ENCODE peak calls at places on chromosomes 2 and 18, in seven cellular contexts. One of them, this sample, is unnamed.

GRCh38 chr18:76382265-76382664 is 112.8 kb downstream of the ZNF516 start:
- DNase-seq in HepG2: no peak
- DNase-seq in CD8-positive, alpha-beta T cell: no peak
- DNase-seq in cardiac muscle cell: no peak
- DNase-seq in right lobe of liver: no peak
- DNase-seq in fibroblast of pulmonary artery: no peak
- DNase-seq in endodermal cell: no peak
- DNase-seq in this sample: no peak

GRCh38 chr2:37466533-37467230 is 122.3 kb downstream of the QPCT start:
- DNase-seq in HepG2: no peak
- DNase-seq in CD8-positive, alpha-beta T cell: no peak
- DNase-seq in cardiac muscle cell: peak
- DNase-seq in right lobe of liver: no peak
- DNase-seq in fibroblast of pulmonary artery: peak
- DNase-seq in endodermal cell: no peak
- DNase-seq in this sample: no peak

GRCh38 chr18:74631242-74632087 is 33.8 kb downstream of the ZNF407 start:
- DNase-seq in HepG2: no peak
- DNase-seq in CD8-positive, alpha-beta T cell: peak
- DNase-seq in cardiac muscle cell: peak
- DNase-seq in right lobe of liver: no peak
- DNase-seq in fibroblast of pulmonary artery: peak
- DNase-seq in endodermal cell: no peak
- DNase-seq in this sample: no peak

GRCh38 chr2:113799375-113799774 is 42.9 kb upstream of the SLC35F5 start:
- DNase-seq in HepG2: no peak
- DNase-seq in CD8-positive, alpha-beta T cell: no peak
- DNase-seq in cardiac muscle cell: no peak
- DNase-seq in right lobe of liver: no peak
- DNase-seq in fibroblast of pulmonary artery: no peak
- DNase-seq in endodermal cell: no peak
- DNase-seq in this sample: no peak

GRCh38 chr2:31810200-31810917 is 200.4 kb downstream of the MEMO1 start:
- DNase-seq in HepG2: no peak
- DNase-seq in CD8-positive, alpha-beta T cell: no peak
- DNase-seq in cardiac muscle cell: no peak
- DNase-seq in right lobe of liver: no peak
- DNase-seq in fibroblast of pulmonary artery: no peak
- DNase-seq in endodermal cell: no peak
- DNase-seq in this sample: no peak

GRCh38 chr2:181239400-181239799 is 217.8 kb upstream of the ITGA4 start:
- DNase-seq in HepG2: peak
- DNase-seq in CD8-positive, alpha-beta T cell: no peak
- DNase-seq in cardiac muscle cell: no peak
- DNase-seq in right lobe of liver: no peak
- DNase-seq in fibroblast of pulmonary artery: peak
- DNase-seq in endodermal cell: peak
- DNase-seq in this sample: peak

GRCh38 chr18:66168834-66169233 is 418.0 kb downstream of the CDH7 start:
- DNase-seq in HepG2: no peak
- DNase-seq in CD8-positive, alpha-beta T cell: no peak
- DNase-seq in cardiac muscle cell: no peak
- DNase-seq in right lobe of liver: no peak
- DNase-seq in fibroblast of pulmonary artery: no peak
- DNase-seq in endodermal cell: no peak
- DNase-seq in this sample: no peak

GRCh38 chr2:169010180-169010579 is 20.9 kb downstream of the ABCB11 start:
- DNase-seq in HepG2: no peak
- DNase-seq in CD8-positive, alpha-beta T cell: no peak
- DNase-seq in cardiac muscle cell: peak
- DNase-seq in right lobe of liver: no peak
- DNase-seq in fibroblast of pulmonary artery: no peak
- DNase-seq in endodermal cell: no peak
- DNase-seq in this sample: no peak

GRCh38 chr2:113858764-113859163 is 31.1 kb upstream of the ACTR3 start:
- DNase-seq in HepG2: no peak
- DNase-seq in CD8-positive, alpha-beta T cell: no peak
- DNase-seq in cardiac muscle cell: peak
- DNase-seq in right lobe of liver: no peak
- DNase-seq in fibroblast of pulmonary artery: peak
- DNase-seq in endodermal cell: no peak
- DNase-seq in this sample: no peak

GRCh38 chr2:190446750-190447516 is 38.8 kb downstream of the MFSD6 start:
- DNase-seq in HepG2: no peak
- DNase-seq in CD8-positive, alpha-beta T cell: no peak
- DNase-seq in cardiac muscle cell: no peak
- DNase-seq in right lobe of liver: no peak
- DNase-seq in fibroblast of pulmonary artery: no peak
- DNase-seq in endodermal cell: no peak
- DNase-seq in this sample: no peak

GRCh38 chr2:40487592-40487991 is 35.7 kb upstream of the SLC8A1 start:
- DNase-seq in HepG2: no peak
- DNase-seq in CD8-positive, alpha-beta T cell: no peak
- DNase-seq in cardiac muscle cell: peak
- DNase-seq in right lobe of liver: no peak
- DNase-seq in fibroblast of pulmonary artery: peak
- DNase-seq in endodermal cell: no peak
- DNase-seq in this sample: no peak

GRCh38 chr2:215736653-215737290 is 276.6 kb downstream of the MREG start:
- DNase-seq in HepG2: peak
- DNase-seq in CD8-positive, alpha-beta T cell: no peak
- DNase-seq in cardiac muscle cell: peak
- DNase-seq in right lobe of liver: no peak
- DNase-seq in fibroblast of pulmonary artery: peak
- DNase-seq in endodermal cell: peak
- DNase-seq in this sample: no peak

GRCh38 chr2:172088245-172089004 is 3.1 kb downstream of the DLX1 start:
- DNase-seq in HepG2: no peak
- DNase-seq in CD8-positive, alpha-beta T cell: no peak
- DNase-seq in cardiac muscle cell: no peak
- DNase-seq in right lobe of liver: no peak
- DNase-seq in fibroblast of pulmonary artery: no peak
- DNase-seq in endodermal cell: peak
- DNase-seq in this sample: no peak

GRCh38 chr18:60027397-60027796 is 127.6 kb downstream of the PMAIP1 start:
- DNase-seq in HepG2: peak
- DNase-seq in CD8-positive, alpha-beta T cell: no peak
- DNase-seq in cardiac muscle cell: no peak
- DNase-seq in right lobe of liver: no peak
- DNase-seq in fibroblast of pulmonary artery: no peak
- DNase-seq in endodermal cell: no peak
- DNase-seq in this sample: no peak

GRCh38 chr2:213275265-213275664 is 9.0 kb upstream of the SPAG16 start:
- DNase-seq in HepG2: no peak
- DNase-seq in CD8-positive, alpha-beta T cell: no peak
- DNase-seq in cardiac muscle cell: no peak
- DNase-seq in right lobe of liver: no peak
- DNase-seq in fibroblast of pulmonary artery: no peak
- DNase-seq in endodermal cell: no peak
- DNase-seq in this sample: no peak

GRCh38 chr2:202069189-202070050 is 3.6 kb upstream of the KIAA2012 start:
- DNase-seq in HepG2: no peak
- DNase-seq in CD8-positive, alpha-beta T cell: no peak
- DNase-seq in cardiac muscle cell: no peak
- DNase-seq in right lobe of liver: no peak
- DNase-seq in fibroblast of pulmonary artery: no peak
- DNase-seq in endodermal cell: no peak
- DNase-seq in this sample: no peak

GRCh38 chr2:202918860-202919259 is 6.8 kb downstream of the CARF start:
- DNase-seq in HepG2: no peak
- DNase-seq in CD8-positive, alpha-beta T cell: no peak
- DNase-seq in cardiac muscle cell: no peak
- DNase-seq in right lobe of liver: no peak
- DNase-seq in fibroblast of pulmonary artery: no peak
- DNase-seq in endodermal cell: no peak
- DNase-seq in this sample: no peak

GRCh38 chr2:157874997-157875719 is 972 bp downstream of the ACVR1 start:
- DNase-seq in HepG2: no peak
- DNase-seq in CD8-positive, alpha-beta T cell: peak
- DNase-seq in cardiac muscle cell: peak
- DNase-seq in right lobe of liver: peak
- DNase-seq in fibroblast of pulmonary artery: peak
- DNase-seq in endodermal cell: peak
- DNase-seq in this sample: no peak

GRCh38 chr2:236908456-236909388 is 177.0 kb upstream of the COPS8 start:
- DNase-seq in HepG2: no peak
- DNase-seq in CD8-positive, alpha-beta T cell: no peak
- DNase-seq in cardiac muscle cell: no peak
- DNase-seq in right lobe of liver: no peak
- DNase-seq in fibroblast of pulmonary artery: no peak
- DNase-seq in endodermal cell: no peak
- DNase-seq in this sample: no peak

GRCh38 chr2:181683518-181684453 is 3.5 kb upstream of the NEUROD1 start:
- DNase-seq in HepG2: no peak
- DNase-seq in CD8-positive, alpha-beta T cell: no peak
- DNase-seq in cardiac muscle cell: peak
- DNase-seq in right lobe of liver: no peak
- DNase-seq in fibroblast of pulmonary artery: peak
- DNase-seq in endodermal cell: peak
- DNase-seq in this sample: no peak

GRCh38 chr2:144592500-144593256 is 72.8 kb upstream of the ZEB2 start:
- DNase-seq in HepG2: no peak
- DNase-seq in CD8-positive, alpha-beta T cell: no peak
- DNase-seq in cardiac muscle cell: no peak
- DNase-seq in right lobe of liver: no peak
- DNase-seq in fibroblast of pulmonary artery: no peak
- DNase-seq in endodermal cell: no peak
- DNase-seq in this sample: no peak

GRCh38 chr2:69750246-69750645 is 8.3 kb downstream of the ANXA4 start:
- DNase-seq in HepG2: no peak
- DNase-seq in CD8-positive, alpha-beta T cell: no peak
- DNase-seq in cardiac muscle cell: no peak
- DNase-seq in right lobe of liver: no peak
- DNase-seq in fibroblast of pulmonary artery: no peak
- DNase-seq in endodermal cell: no peak
- DNase-seq in this sample: no peak

GRCh38 chr2:69754633-69755032 is 12.7 kb downstream of the ANXA4 start:
- DNase-seq in HepG2: no peak
- DNase-seq in CD8-positive, alpha-beta T cell: no peak
- DNase-seq in cardiac muscle cell: no peak
- DNase-seq in right lobe of liver: no peak
- DNase-seq in fibroblast of pulmonary artery: no peak
- DNase-seq in endodermal cell: no peak
- DNase-seq in this sample: no peak

GRCh38 chr2:69755862-69756467 is 14.0 kb downstream of the ANXA4 start:
- DNase-seq in HepG2: peak
- DNase-seq in CD8-positive, alpha-beta T cell: no peak
- DNase-seq in cardiac muscle cell: peak
- DNase-seq in right lobe of liver: no peak
- DNase-seq in fibroblast of pulmonary artery: peak
- DNase-seq in endodermal cell: no peak
- DNase-seq in this sample: no peak

DNA sequence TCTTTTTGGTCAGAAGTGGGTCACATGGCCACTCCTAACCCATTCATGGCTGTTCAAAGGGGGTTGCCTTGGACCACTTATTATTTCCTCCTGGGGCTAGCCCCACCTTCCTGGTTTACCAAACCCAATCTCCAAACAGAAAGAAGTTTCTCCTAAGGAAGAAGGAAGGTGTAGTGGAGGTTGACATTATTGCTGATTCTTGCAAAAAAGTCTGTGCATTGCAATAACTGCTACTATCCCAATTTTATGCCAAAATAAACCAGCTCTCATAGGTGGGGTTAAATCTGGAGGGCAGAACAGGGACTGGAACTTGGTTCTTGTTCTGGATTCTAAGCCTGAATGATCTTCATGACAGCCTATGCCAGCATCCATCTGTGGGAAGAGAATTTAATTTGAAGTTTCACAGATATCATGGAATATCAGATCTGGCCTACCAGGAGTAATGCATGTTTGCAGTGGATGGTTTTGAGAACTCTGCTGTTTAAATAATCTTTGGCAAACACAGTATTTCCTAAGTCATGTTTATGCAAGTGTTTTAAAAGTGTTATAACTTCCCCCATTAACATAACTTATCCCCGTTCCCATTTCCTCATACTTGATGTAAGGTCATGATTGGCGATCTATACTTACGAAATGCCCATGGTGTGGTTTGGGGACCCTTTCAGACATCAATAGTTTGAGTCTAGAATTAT is 11.9 kb downstream of the ANXA4 start:
- DNase-seq in HepG2: no peak
- DNase-seq in CD8-positive, alpha-beta T cell: no peak
- DNase-seq in cardiac muscle cell: no peak
- DNase-seq in right lobe of liver: no peak
- DNase-seq in fibroblast of pulmonary artery: no peak
- DNase-seq in endodermal cell: no peak
- DNase-seq in this sample: no peak
- H3K4me3 ChIP-seq in HepG2: no peak
- H3K4me3 ChIP-seq in CD8-positive, alpha-beta T cell: no peak
- H3K4me3 ChIP-seq in cardiac muscle cell: no peak
- H3K4me3 ChIP-seq in right lobe of liver: no peak
- H3K4me3 ChIP-seq in fibroblast of pulmonary artery: no peak
- H3K4me3 ChIP-seq in endodermal cell: no peak
- H3K4me3 ChIP-seq in this sample: no peak

GRCh38 chr18:24271381-24272331 is 126.0 kb downstream of the OSBPL1A start:
- DNase-seq in HepG2: peak
- DNase-seq in CD8-positive, alpha-beta T cell: no peak
- DNase-seq in cardiac muscle cell: peak
- DNase-seq in right lobe of liver: peak
- DNase-seq in fibroblast of pulmonary artery: peak
- DNase-seq in endodermal cell: peak
- DNase-seq in this sample: peak
- TF ChIP-seq CTCF in HepG2: no peak
- TF ChIP-seq CTCF in CD8-positive, alpha-beta T cell: no peak
- TF ChIP-seq CTCF in cardiac muscle cell: peak
- TF ChIP-seq CTCF in right lobe of liver: peak
- TF ChIP-seq CTCF in fibroblast of pulmonary artery: peak
- TF ChIP-seq CTCF in endodermal cell: peak
- TF ChIP-seq CTCF in this sample: no peak

GRCh38 chr2:132609101-132609890 is 60.7 kb downstream of the LYPD1 start:
- DNase-seq in HepG2: no peak
- DNase-seq in CD8-positive, alpha-beta T cell: no peak
- DNase-seq in cardiac muscle cell: no peak
- DNase-seq in right lobe of liver: no peak
- DNase-seq in fibroblast of pulmonary artery: no peak
- DNase-seq in endodermal cell: peak
- DNase-seq in this sample: no peak
- H3K4me3 ChIP-seq in HepG2: no peak
- H3K4me3 ChIP-seq in CD8-positive, alpha-beta T cell: no peak
- H3K4me3 ChIP-seq in cardiac muscle cell: no peak
- H3K4me3 ChIP-seq in right lobe of liver: no peak
- H3K4me3 ChIP-seq in fibroblast of pulmonary artery: no peak
- H3K4me3 ChIP-seq in endodermal cell: no peak
- H3K4me3 ChIP-seq in this sample: no peak

DNA sequence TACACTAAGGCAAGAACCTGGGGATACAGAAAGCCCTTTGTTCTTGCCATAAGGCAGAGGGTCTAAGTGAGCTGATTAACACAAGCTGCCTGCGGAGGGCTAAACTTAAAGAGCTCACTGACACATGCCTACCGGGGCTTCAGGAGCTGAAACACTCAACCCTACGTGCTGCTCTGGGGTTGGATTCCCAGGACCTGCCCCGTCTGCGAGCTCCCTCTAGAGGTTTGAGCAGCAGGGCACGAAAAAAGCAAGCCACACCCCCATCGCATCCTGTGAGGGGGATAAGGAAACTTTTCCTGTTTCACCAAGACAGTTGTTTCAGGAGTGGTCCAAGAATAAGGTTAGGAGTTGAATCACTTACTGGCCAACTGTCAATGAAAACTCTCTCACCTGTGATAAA is 562.1 kb downstream of the TMX3 start:
- DNase-seq in HepG2: peak
- DNase-seq in CD8-positive, alpha-beta T cell: no peak
- DNase-seq in cardiac muscle cell: no peak
- DNase-seq in right lobe of liver: no peak
- DNase-seq in fibroblast of pulmonary artery: no peak
- DNase-seq in endodermal cell: peak
- DNase-seq in this sample: peak
- TF ChIP-seq CTCF in HepG2: peak
- TF ChIP-seq CTCF in CD8-positive, alpha-beta T cell: no peak
- TF ChIP-seq CTCF in cardiac muscle cell: no peak
- TF ChIP-seq CTCF in right lobe of liver: no peak
- TF ChIP-seq CTCF in fibroblast of pulmonary artery: no peak
- TF ChIP-seq CTCF in endodermal cell: peak
- TF ChIP-seq CTCF in this sample: peak

This sample was measured in GM12865.